ENCODE peak calls at places on chromosome 21, in four cellular contexts. One of them, this sample, is unnamed.

GRCh38 chr21:37695111-37695510 is 221.1 kb downstream of the KCNJ6 start:
- DNase-seq in H54: no peak
- DNase-seq in IMR-90: no peak
- DNase-seq in stomach: no peak
- DNase-seq in this sample: no peak

GRCh38 chr21:46221664-46222435 is 6.7 kb downstream of the LSS start:
- DNase-seq in IMR-90: no peak
- DNase-seq in stomach: no peak
- DNase-seq in H54: no peak
- DNase-seq in this sample: peak; percentile 17

GRCh38 chr21:41933259-41934079 is 20.3 kb downstream of the C2CD2 start:
- DNase-seq in stomach: no peak
- DNase-seq in H54: no peak
- DNase-seq in IMR-90: peak; percentile 56
- DNase-seq in this sample: peak; percentile 69

GRCh38 chr21:34129039-34129891 is 55.9 kb downstream of the MRPS6 start:
- DNase-seq in stomach: peak; percentile 35
- DNase-seq in H54: peak; percentile 34
- DNase-seq in IMR-90: peak; percentile 92
- DNase-seq in this sample: peak; percentile 81

GRCh38 chr21:23160914-23161313 is 2162.7 kb downstream of the NCAM2 start:
- DNase-seq in IMR-90: no peak
- DNase-seq in stomach: no peak
- DNase-seq in H54: no peak
- DNase-seq in this sample: no peak

GRCh38 chr21:46154155-46154954 is 1.0 kb downstream of the FTCD start:
- DNase-seq in stomach: peak; percentile 21
- DNase-seq in IMR-90: no peak
- DNase-seq in H54: no peak
- DNase-seq in this sample: peak; percentile 19

GRCh38 chr21:34502480-34503106 is 9.4 kb downstream of the KCNE1 start:
- DNase-seq in IMR-90: no peak
- DNase-seq in H54: no peak
- DNase-seq in stomach: no peak
- DNase-seq in this sample: no peak

GRCh38 chr21:36052860-36053766 is 7.2 kb downstream of the SETD4 start:
- DNase-seq in IMR-90: no peak
- DNase-seq in stomach: no peak
- DNase-seq in H54: no peak
- DNase-seq in this sample: no peak

GRCh38 chr21:9767592-9768375 is 753.6 kb upstream of the TPTE start:
- DNase-seq in H54: no peak
- DNase-seq in stomach: no peak
- DNase-seq in IMR-90: no peak
- DNase-seq in this sample: no peak

GRCh38 chr21:28230559-28230958 is 762.1 kb downstream of the LTN1 start:
- DNase-seq in stomach: no peak
- DNase-seq in H54: no peak
- DNase-seq in IMR-90: peak; percentile 33
- DNase-seq in this sample: no peak

GRCh38 chr21:29315155-29315749 is 16.5 kb downstream of the BACH1 start:
- DNase-seq in H54: no peak
- DNase-seq in IMR-90: no peak
- DNase-seq in stomach: no peak
- DNase-seq in this sample: no peak

GRCh38 chr21:16070207-16070651 is 340.4 kb downstream of the USP25 start:
- DNase-seq in H54: no peak
- DNase-seq in IMR-90: no peak
- DNase-seq in stomach: no peak
- DNase-seq in this sample: no peak

GRCh38 chr21:37550618-37551405 is 184.2 kb downstream of the DYRK1A start:
- DNase-seq in stomach: peak; percentile 20
- DNase-seq in IMR-90: no peak
- DNase-seq in H54: no peak
- DNase-seq in this sample: no peak

GRCh38 chr21:26659181-26659580 is 86.1 kb upstream of the CYYR1 start:
- DNase-seq in stomach: no peak
- DNase-seq in IMR-90: no peak
- DNase-seq in H54: no peak
- DNase-seq in this sample: no peak

GRCh38 chr21:40840441-40840840 is 6.5 kb downstream of the DSCAM start:
- DNase-seq in IMR-90: no peak
- DNase-seq in stomach: no peak
- DNase-seq in H54: no peak
- DNase-seq in this sample: no peak

GRCh38 chr21:33945652-33946270 is 30.2 kb upstream of the ATP5PO start:
- DNase-seq in stomach: no peak
- DNase-seq in H54: no peak
- DNase-seq in IMR-90: no peak
- DNase-seq in this sample: no peak

GRCh38 chr21:20999567-21000169 is 1.5 kb downstream of the NCAM2 start:
- DNase-seq in H54: peak; percentile 23
- DNase-seq in IMR-90: peak; percentile 49
- DNase-seq in stomach: no peak
- DNase-seq in this sample: peak; percentile 56

GRCh38 chr21:19541612-19542011 is 1138.0 kb upstream of the TMPRSS15 start:
- DNase-seq in stomach: no peak
- DNase-seq in H54: no peak
- DNase-seq in IMR-90: no peak
- DNase-seq in this sample: no peak

GRCh38 chr21:26833011-26833410 is 12.2 kb downstream of the ADAMTS1 start:
- DNase-seq in stomach: no peak
- DNase-seq in IMR-90: no peak
- DNase-seq in H54: no peak
- DNase-seq in this sample: no peak

GRCh38 chr21:31927872-31928476 is 55.2 kb downstream of the HUNK start:
- DNase-seq in H54: no peak
- DNase-seq in IMR-90: peak; percentile 25
- DNase-seq in stomach: no peak
- DNase-seq in this sample: no peak

GRCh38 chr21:37631319-37632117 is 264.9 kb downstream of the DYRK1A start:
- DNase-seq in stomach: peak; percentile 45
- DNase-seq in IMR-90: no peak
- DNase-seq in H54: no peak
- DNase-seq in this sample: no peak

DNA sequence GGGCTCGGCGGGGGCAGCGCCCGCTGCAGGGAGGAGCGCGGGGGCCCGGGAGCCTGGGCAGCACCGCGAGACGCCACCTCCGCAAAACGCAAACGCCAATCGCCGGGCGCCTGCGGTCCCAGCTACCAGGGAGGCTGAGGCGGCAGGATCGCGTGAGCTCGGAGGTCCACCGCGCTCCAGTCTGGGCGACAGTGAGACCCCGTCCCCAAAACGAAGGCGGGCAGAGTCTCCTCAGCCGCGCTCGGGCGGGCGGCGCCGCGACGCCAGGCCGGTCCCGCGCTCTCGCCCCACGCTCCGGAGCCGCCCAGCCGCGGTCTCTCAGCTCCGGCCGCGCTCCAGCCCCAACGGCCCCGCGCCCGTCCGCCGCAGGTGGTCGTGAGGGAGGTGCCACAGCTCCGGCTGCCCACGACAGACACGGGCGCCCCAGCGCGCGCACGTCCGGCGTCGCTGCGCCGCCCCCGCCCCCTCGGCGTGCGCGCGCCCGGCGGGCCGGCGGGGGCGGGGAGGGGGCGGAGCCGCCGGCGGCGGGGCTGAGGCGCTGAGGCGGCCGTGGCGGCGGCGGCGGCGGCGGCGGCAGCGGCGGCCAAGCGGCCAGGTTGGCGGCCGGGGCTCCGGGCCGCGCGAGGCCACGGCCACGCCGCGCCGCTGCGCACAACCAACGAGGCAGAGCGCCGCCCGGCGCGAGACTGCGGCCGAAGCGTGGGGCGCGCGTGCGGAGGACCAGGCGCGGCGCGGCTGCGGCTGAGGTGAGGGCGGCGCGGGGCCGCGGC is at the start of gene ADARB1:
- DNase-seq in H54: peak; percentile 92
- DNase-seq in stomach: peak; percentile 59
- DNase-seq in IMR-90: peak; percentile 56
- DNase-seq in this sample: peak; percentile 43
- TF ChIP-seq POLR2A in H54: peak; percentile 90
- TF ChIP-seq POLR2A in stomach: no peak
- TF ChIP-seq POLR2A in IMR-90: peak; percentile 86
- TF ChIP-seq POLR2A in this sample: peak; percentile 37

GRCh38 chr21:39348355-39349210 is at the start of gene HMGN1:
- DNase-seq in H54: peak; percentile 74
- DNase-seq in IMR-90: peak; percentile 86
- DNase-seq in stomach: peak; percentile 88
- DNase-seq in this sample: peak; percentile 87
- TF ChIP-seq POLR2A in H54: peak; percentile 92
- TF ChIP-seq POLR2A in IMR-90: peak; percentile 85
- TF ChIP-seq POLR2A in stomach: no peak
- TF ChIP-seq POLR2A in this sample: peak; percentile 52

GRCh38 chr21:14677639-14678179 is 131.6 kb upstream of the SAMSN1 start:
- DNase-seq in stomach: no peak
- DNase-seq in H54: no peak
- DNase-seq in IMR-90: no peak
- DNase-seq in this sample: no peak

GRCh38 chr21:14673649-14674048 is 127.5 kb upstream of the SAMSN1 start:
- DNase-seq in H54: no peak
- DNase-seq in IMR-90: no peak
- DNase-seq in stomach: no peak
- DNase-seq in this sample: no peak

GRCh38 chr21:14678987-14679574 is 133.0 kb upstream of the SAMSN1 start:
- DNase-seq in IMR-90: no peak
- DNase-seq in stomach: no peak
- DNase-seq in H54: no peak
- DNase-seq in this sample: no peak

GRCh38 chr21:14677023-14677422 is 130.9 kb upstream of the SAMSN1 start:
- DNase-seq in stomach: no peak
- DNase-seq in IMR-90: no peak
- DNase-seq in H54: no peak
- DNase-seq in this sample: no peak

DNA sequence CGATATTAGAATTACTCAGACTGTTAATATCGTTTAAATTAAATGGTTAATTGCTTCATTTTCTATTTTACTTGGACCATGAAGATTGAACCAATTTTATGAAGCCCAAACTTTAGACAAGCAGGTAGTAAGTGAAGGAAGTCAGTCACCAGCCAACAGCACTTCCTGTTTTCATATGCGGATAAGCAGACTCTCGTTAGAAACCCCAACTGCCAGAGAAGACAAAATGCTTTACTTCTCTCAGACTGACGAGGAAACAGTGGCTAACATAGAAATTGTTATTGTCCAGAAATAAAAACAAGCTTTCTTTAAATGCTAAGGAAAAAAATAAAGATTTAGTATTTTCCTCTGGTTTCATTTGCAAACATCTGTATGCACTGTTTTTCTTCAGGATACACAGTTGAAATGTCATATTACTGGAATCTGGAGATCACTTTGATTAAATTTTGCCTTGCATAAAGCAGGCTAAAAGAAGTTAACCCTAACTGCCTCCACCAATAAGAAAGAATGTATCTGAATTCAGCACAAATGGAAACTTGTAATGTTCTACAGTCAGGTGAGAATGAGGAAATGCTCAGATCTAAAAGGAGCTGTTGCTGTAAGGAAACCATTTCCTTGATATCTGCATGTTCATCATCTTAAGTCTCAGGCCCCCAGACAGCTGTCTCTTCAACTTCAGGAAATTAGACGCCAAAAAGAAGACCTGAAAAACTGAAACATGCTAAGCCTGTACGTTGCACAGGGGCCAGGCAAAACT is 129.8 kb upstream of the SAMSN1 start:
- DNase-seq in H54: no peak
- DNase-seq in stomach: no peak
- DNase-seq in IMR-90: no peak
- DNase-seq in this sample: no peak
- TF ChIP-seq POLR2A in H54: no peak
- TF ChIP-seq POLR2A in stomach: no peak
- TF ChIP-seq POLR2A in IMR-90: no peak
- TF ChIP-seq POLR2A in this sample: no peak

DNA sequence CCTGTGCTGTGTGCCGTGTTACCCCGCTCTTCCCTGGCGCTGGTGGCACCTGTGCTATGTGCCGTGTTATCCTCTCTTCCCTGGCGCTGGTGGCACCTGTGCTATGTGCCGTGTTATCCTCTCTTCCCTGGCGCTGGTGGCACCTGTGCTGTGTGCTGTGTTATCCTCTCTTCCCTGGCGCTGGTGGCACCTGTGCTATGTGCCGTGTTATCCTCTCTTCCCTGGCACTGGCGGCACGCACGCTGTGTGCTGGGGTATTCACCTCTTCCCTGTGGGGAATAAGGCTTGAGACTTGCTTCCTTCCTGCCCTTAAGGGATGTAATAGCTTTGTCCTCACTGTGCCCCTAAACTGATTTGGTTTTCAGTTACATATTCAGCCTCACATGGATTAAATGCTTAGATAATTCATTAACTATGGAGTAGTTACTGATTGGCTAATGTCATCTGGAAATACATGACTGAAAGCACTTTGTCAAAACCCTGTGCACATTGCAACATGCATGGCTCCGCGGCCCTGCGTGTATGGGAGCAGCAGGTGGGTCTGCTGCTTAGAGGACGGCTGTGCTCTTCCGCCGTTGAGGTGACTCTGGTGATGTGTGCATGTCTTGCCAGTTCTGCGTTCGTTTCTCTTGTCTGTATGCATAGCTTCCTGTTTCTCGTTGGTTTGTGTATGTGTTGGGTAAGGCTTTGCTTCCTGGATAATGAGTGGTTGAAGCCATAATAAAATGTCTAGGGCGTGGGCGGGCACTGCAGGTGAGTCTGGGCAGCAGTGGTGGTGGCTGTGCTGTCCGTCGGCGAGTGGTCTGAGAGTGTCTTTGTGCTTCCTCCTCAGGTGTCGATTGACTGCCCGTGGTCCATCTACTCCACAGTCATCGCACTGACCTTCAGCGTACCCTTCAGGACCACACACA is 17.9 kb upstream of the PWP2 start:
- DNase-seq in IMR-90: no peak
- DNase-seq in H54: no peak
- DNase-seq in stomach: peak; percentile 25
- DNase-seq in this sample: peak; percentile 19
- TF ChIP-seq POLR2A in IMR-90: no peak
- TF ChIP-seq POLR2A in H54: no peak
- TF ChIP-seq POLR2A in stomach: no peak
- TF ChIP-seq POLR2A in this sample: no peak